ENCODE peak calls at places on chromosomes 1 and 21, in four cellular contexts. H, D, N and Y are unnamed samples.

GRCh38 chr1:170367615-170368014 is 164.4 kb upstream of the GORAB start:
- DNase-seq in H (no peak), D (no peak), N (no peak), Y (no peak)

GRCh38 chr1:231940116-231940515 is 313.5 kb downstream of the DISC1 start:
- DNase-seq in D (no peak), H (no peak), N (no peak), Y (no peak)

GRCh38 chr1:190474587-190475305 is 2.9 kb downstream of the BRINP3 start:
- DNase-seq in D (no peak), N (no peak), H (no peak), Y (no peak)

GRCh38 chr1:211789641-211790464 is 40.7 kb downstream of the LPGAT1 start:
- DNase-seq in N (no peak), D (no peak), H (no peak), Y (no peak)

GRCh38 chr1:8342325-8342724 is 24.4 kb downstream of the SLC45A1 start:
- DNase-seq in N (no peak), D (no peak), H (no peak), Y (no peak)

GRCh38 chr1:18055181-18055580 is 52.4 kb upstream of the IGSF21 start:
- DNase-seq in H (no peak), N (no peak), D (no peak), Y (no peak)

GRCh38 chr1:30892671-30893073 is 15.9 kb downstream of the SDC3 start:
- DNase-seq in N (no peak), D (peak; percentile 58), H (no peak), Y (no peak)

GRCh38 chr1:43256675-43257570 is 12.9 kb upstream of the TMEM125 start:
- DNase-seq in H (peak; percentile 87), N (no peak), D (no peak), Y (no peak)

GRCh38 chr1:20189664-20190063 is 3.3 kb upstream of the PLA2G2C start:
- DNase-seq in H (no peak), N (no peak), D (no peak), Y (no peak)

GRCh38 chr1:21184266-21184665 is 7.6 kb upstream of the EIF4G3 start:
- DNase-seq in H (no peak), D (no peak), N (no peak), Y (no peak)

GRCh38 chr1:180156201-180156600 is 1.5 kb downstream of the QSOX1 start:
- DNase-seq in D (no peak), H (peak; percentile 26), N (no peak), Y (no peak)

GRCh38 chr1:180154003-180154324 is 705 bp upstream of the QSOX1 start:
- DNase-seq in N (no peak), D (no peak), H (no peak), Y (no peak)

GRCh38 chr1:180153032-180153431 is 1.6 kb upstream of the QSOX1 start:
- DNase-seq in H (peak; percentile 19), D (no peak), N (no peak), Y (no peak)

GRCh38 chr1:180155202-180155682 is 573 bp downstream of the QSOX1 start:
- DNase-seq in D (peak; percentile 61), H (peak; percentile 53), N (no peak), Y (no peak)

GRCh38 chr1:180154325-180155201 is at the start of gene QSOX1:
- DNase-seq in H (peak; percentile 83), D (peak; percentile 99), N (peak; percentile 96), Y (peak; percentile 89)
- H3K27ac ChIP-seq in H (peak within 1 kb of the TSS; percentile 68), D (peak within 1 kb of the TSS; percentile 77), N (peak within 1 kb of the TSS; percentile 55), Y (peak within 1 kb of the TSS; percentile 85)

DNA sequence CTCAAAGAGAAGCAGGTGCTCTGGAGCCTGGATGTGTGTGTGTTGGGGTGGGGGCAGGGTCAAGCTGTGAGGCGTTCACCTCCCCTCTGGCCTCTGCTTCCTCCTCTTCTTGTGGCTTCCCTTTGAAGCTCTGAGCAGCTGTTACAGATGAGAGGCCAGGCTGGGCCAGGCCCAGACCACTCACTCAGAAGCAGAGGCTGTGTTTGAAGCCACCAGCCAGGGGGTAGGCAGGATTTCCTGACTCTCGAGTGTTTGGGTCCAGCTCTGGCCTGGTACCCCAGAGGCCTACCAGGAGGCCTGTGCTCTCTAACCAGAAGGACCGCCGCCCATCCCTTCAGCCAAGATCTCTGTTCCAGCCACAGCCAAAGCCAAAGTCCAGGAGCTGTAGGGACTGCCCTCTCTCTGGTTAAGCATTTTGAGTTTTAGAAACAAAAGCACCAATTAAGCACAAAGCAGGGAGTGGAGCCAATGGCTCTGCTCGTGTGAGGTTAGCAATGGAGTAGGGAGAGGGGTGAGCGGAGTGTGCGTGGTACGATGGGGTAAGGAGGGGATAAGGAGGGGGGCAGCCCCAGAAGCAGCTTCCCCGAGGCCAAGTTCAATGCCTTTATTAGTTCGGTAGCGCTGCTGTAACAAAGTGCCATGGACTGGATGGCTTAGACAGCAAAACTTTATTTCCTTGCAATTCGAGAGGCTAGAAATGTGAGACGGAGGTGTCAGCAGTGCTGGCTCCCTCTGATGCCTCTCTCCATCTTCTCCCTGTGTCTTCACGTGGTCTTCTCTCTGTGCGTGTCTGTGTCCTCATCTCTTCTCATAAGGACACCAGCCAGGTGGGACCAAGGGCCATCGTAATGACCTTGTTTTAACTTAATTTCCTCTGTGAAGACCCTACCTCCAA is 20.5 kb downstream of the RCSD1 start:
- DNase-seq in D (no peak), H (no peak), N (no peak), Y (no peak)
- H3K27ac ChIP-seq in D (no peak overlapping the region), H (no peak overlapping the region), N (no peak overlapping the region), Y (no peak overlapping the region)

GRCh38 chr1:65393345-65393744 is 27.1 kb upstream of the LEPR start:
- DNase-seq in D (no peak), H (no peak), N (no peak), Y (no peak)

GRCh38 chr1:65393928-65394327 is 26.5 kb upstream of the LEPR start:
- DNase-seq in N (no peak), D (no peak), H (no peak), Y (no peak)

GRCh38 chr1:65398083-65398482 is 22.4 kb upstream of the LEPR start:
- DNase-seq in D (no peak), N (no peak), H (no peak), Y (no peak)

GRCh38 chr1:65399003-65399402 is 21.5 kb upstream of the LEPR start:
- DNase-seq in D (no peak), H (no peak), N (no peak), Y (no peak)

GRCh38 chr1:65395887-65396612 is 24.4 kb upstream of the LEPR start:
- DNase-seq in N (no peak), D (no peak), H (no peak), Y (no peak)
- H3K27ac ChIP-seq in N (no peak overlapping the region), D (no peak overlapping the region), H (no peak overlapping the region), Y (no peak overlapping the region)

GRCh38 chr1:58887059-58887458 is 103.2 kb upstream of the JUN start:
- DNase-seq in H (no peak), N (no peak), D (no peak), Y (no peak)

GRCh38 chr1:58893257-58893869 is 109.5 kb upstream of the JUN start:
- DNase-seq in N (no peak), D (no peak), H (no peak), Y (no peak)

GRCh38 chr1:58888776-58889341 is 105.0 kb upstream of the JUN start:
- DNase-seq in N (no peak), H (no peak), D (no peak), Y (no peak)

GRCh38 chr1:58891347-58891746 is 107.5 kb upstream of the JUN start:
- DNase-seq in H (no peak), D (no peak), N (no peak), Y (no peak)

GRCh38 chr1:58890091-58890490 is 106.2 kb upstream of the JUN start:
- DNase-seq in H (no peak), N (no peak), D (no peak), Y (no peak)
- H3K27ac ChIP-seq in H (no peak overlapping the region), N (no peak overlapping the region), D (no peak overlapping the region), Y (no peak overlapping the region)

GRCh38 chr1:10778640-10779039 is 17.8 kb downstream of the CASZ1 start:
- DNase-seq in D (no peak), H (no peak), N (peak; percentile 32), Y (no peak)

GRCh38 chr1:10782491-10783244 is 13.8 kb downstream of the CASZ1 start:
- DNase-seq in D (no peak), H (no peak), N (peak; percentile 38), Y (no peak)

GRCh38 chr1:10779201-10779600 is 17.2 kb downstream of the CASZ1 start:
- DNase-seq in N (peak; percentile 68), D (no peak), H (no peak), Y (no peak)

GRCh38 chr1:10779841-10780240 is 16.6 kb downstream of the CASZ1 start:
- DNase-seq in H (no peak), N (peak; percentile 35), D (no peak), Y (no peak)

GRCh38 chr1:10781137-10781536 is 15.3 kb downstream of the CASZ1 start:
- DNase-seq in D (no peak), N (peak; percentile 32), H (peak; percentile 74), Y (no peak)
- H3K27ac ChIP-seq in D (no peak overlapping the region), N (no peak overlapping the region), H (no peak overlapping the region), Y (no peak overlapping the region)

GRCh38 chr1:160101037-160101716 is 2.8 kb upstream of the IGSF8 start:
- DNase-seq in D (peak; percentile 88), H (peak; percentile 81), N (peak; percentile 92), Y (no peak)
- H3K27ac ChIP-seq in D (no peak overlapping the region), H (peak overlapping the region; percentile 25), N (peak overlapping the region; percentile 25), Y (no peak overlapping the region)

GRCh38 chr21:41766883-41767605 is at the start of gene RIPK4:
- DNase-seq in H (peak; percentile 92), D (no peak), N (peak; percentile 85), Y (peak; percentile 91)
- H3K27ac ChIP-seq in H (peak within 1 kb of the TSS; percentile 96), D (no peak within 1 kb of the TSS), N (peak within 1 kb of the TSS; percentile 82), Y (peak within 1 kb of the TSS; percentile 94)

DNA sequence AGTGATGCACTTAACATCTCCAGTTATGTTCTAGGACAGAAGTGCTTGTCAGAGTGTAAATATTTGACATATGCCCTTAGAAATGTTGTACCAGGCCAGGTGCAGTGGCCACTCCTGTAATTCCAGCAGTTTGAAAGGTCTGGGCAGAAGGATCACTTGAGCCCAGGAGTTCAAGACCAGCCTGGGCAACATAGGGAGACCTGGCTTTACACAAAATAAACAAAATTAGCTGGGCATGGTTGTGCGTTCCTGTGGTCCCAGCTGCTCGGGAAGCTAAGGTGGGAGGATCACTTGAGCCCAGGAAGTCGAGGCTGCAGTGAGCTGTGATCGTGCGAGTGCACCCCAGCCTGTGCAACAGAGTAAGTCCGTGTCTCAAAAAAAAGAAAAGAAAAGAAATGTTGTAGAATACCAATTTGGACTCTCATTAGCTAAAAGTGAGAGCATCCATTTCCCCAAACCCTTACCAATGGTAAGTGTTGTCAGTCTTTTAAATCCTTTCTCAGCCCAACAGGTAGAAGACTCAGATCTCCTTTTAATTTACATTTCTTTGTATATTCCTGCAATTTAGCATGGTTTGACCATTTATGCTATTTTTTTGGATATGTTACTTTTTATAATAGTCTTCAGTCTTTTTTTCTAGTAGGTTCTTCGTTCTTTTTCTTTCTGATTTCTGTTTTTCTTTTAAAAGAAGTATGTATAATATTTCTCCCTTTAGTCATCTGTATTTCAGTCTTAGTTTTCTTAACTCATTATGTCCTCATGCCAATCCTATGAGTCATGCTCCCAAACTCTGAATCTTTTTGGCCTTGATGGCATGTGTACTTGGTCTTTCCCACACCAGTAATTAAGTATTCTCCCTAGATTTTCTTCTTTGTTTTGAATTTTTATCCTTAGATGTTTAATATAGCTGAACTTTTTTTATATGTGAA is 74.4 kb downstream of the CAMTA1 start:
- DNase-seq in D (no peak), H (no peak), N (no peak), Y (no peak)
- H3K27ac ChIP-seq in D (no peak overlapping the region), H (no peak overlapping the region), N (peak overlapping the region; percentile 97), Y (peak overlapping the region; percentile 85)